ENCODE peak calls at places on chromosomes 11 and 22, in four cellular contexts. R, E, X and O are unnamed samples.
A peak's percentile ranks its signal among the peaks of the same experiment; 100 is the strongest.

GRCh38 chr11:64100782-64101358 is 65.0 kb downstream of the MACROD1 start:
- DNase-seq in X (no peak), R (no peak), E (no peak), O (no peak)

GRCh38 chr11:91946397-91947090 is 278.1 kb upstream of the FAT3 start:
- DNase-seq in X (no peak), E (peak; percentile 13), R (no peak), O (no peak)

GRCh38 chr22:47616396-47617020 is 854.1 kb downstream of the TBC1D22A start:
- DNase-seq in R (peak; percentile 16), E (no peak), X (peak; percentile 57), O (no peak)

GRCh38 chr11:70381872-70382842 is 16.2 kb upstream of the CTTN start:
- DNase-seq in R (no peak), E (no peak), X (peak; percentile 56), O (no peak)

GRCh38 chr11:17839450-17839849 is 104.9 kb downstream of the KCNC1 start:
- DNase-seq in E (no peak), R (no peak), X (no peak), O (no peak)

GRCh38 chr11:78131956-78132355 is 7.5 kb downstream of the ALG8 start:
- DNase-seq in R (no peak), X (no peak), E (no peak), O (no peak)

GRCh38 chr22:39250838-39251237 is 6.1 kb upstream of the PDGFB start:
- DNase-seq in X (no peak), R (no peak), E (no peak), O (no peak)

GRCh38 chr22:47032091-47032943 is 269.9 kb downstream of the TBC1D22A start:
- DNase-seq in E (no peak), R (no peak), X (peak; percentile 55), O (no peak)

GRCh38 chr11:44607324-44607962 is 42.0 kb downstream of the CD82 start:
- DNase-seq in E (no peak), X (no peak), R (no peak), O (no peak)

GRCh38 chr11:2528301-2529050 is 83.7 kb downstream of the KCNQ1 start:
- DNase-seq in E (no peak), R (no peak), X (no peak), O (no peak)